ENCODE peak calls at places on chromosomes 6 and 20, in nine cellular contexts. One of them, this sample, is unnamed.

GRCh38 chr6:52547647-52548352 is 29.1 kb downstream of the TRAM2 start:
- DNase-seq in fibroblast of villous mesenchyme: peak
- DNase-seq in cardiac fibroblast: peak
- DNase-seq in Peyer's patch: peak
- DNase-seq in GM23338: no peak
- DNase-seq in RWPE1: no peak
- DNase-seq in cardiac muscle cell: no peak
- DNase-seq in H9: no peak
- DNase-seq in PC-3: peak
- DNase-seq in this sample: no peak

GRCh38 chr6:121920616-121921015 is 478.8 kb upstream of the HSF2 start:
- DNase-seq in fibroblast of villous mesenchyme: no peak
- DNase-seq in cardiac fibroblast: no peak
- DNase-seq in Peyer's patch: no peak
- DNase-seq in GM23338: peak
- DNase-seq in RWPE1: no peak
- DNase-seq in cardiac muscle cell: no peak
- DNase-seq in H9: no peak
- DNase-seq in PC-3: no peak
- DNase-seq in this sample: no peak

GRCh38 chr20:56988446-56988845 is 278.0 kb downstream of the BMP7 start:
- DNase-seq in fibroblast of villous mesenchyme: no peak
- DNase-seq in cardiac fibroblast: peak
- DNase-seq in Peyer's patch: no peak
- DNase-seq in GM23338: no peak
- DNase-seq in RWPE1: no peak
- DNase-seq in cardiac muscle cell: no peak
- DNase-seq in H9: no peak
- DNase-seq in PC-3: no peak
- DNase-seq in this sample: no peak

GRCh38 chr20:52104546-52105044 is 87.0 kb downstream of the ZFP64 start:
- DNase-seq in fibroblast of villous mesenchyme: peak
- DNase-seq in cardiac fibroblast: peak
- DNase-seq in Peyer's patch: no peak
- DNase-seq in GM23338: peak
- DNase-seq in RWPE1: peak
- DNase-seq in cardiac muscle cell: peak
- DNase-seq in H9: peak
- DNase-seq in PC-3: no peak
- DNase-seq in this sample: no peak

GRCh38 chr6:134079406-134079921 is 27.0 kb upstream of the SLC2A12 start:
- DNase-seq in fibroblast of villous mesenchyme: no peak
- DNase-seq in cardiac fibroblast: no peak
- DNase-seq in Peyer's patch: no peak
- DNase-seq in GM23338: no peak
- DNase-seq in RWPE1: no peak
- DNase-seq in cardiac muscle cell: no peak
- DNase-seq in H9: no peak
- DNase-seq in PC-3: no peak
- DNase-seq in this sample: no peak

GRCh38 chr6:107523054-107523791 is 33.3 kb downstream of the SOBP start:
- DNase-seq in fibroblast of villous mesenchyme: no peak
- DNase-seq in cardiac fibroblast: no peak
- DNase-seq in Peyer's patch: no peak
- DNase-seq in GM23338: no peak
- DNase-seq in RWPE1: no peak
- DNase-seq in cardiac muscle cell: no peak
- DNase-seq in H9: no peak
- DNase-seq in PC-3: no peak
- DNase-seq in this sample: no peak

GRCh38 chr6:56730663-56731529 is 88.2 kb upstream of the DST start:
- DNase-seq in fibroblast of villous mesenchyme: peak
- DNase-seq in cardiac fibroblast: peak
- DNase-seq in Peyer's patch: no peak
- DNase-seq in GM23338: no peak
- DNase-seq in RWPE1: peak
- DNase-seq in cardiac muscle cell: no peak
- DNase-seq in H9: no peak
- DNase-seq in PC-3: peak
- DNase-seq in this sample: no peak

GRCh38 chr6:112827793-112828192 is 480.7 kb downstream of the RFPL4B start:
- DNase-seq in fibroblast of villous mesenchyme: no peak
- DNase-seq in cardiac fibroblast: no peak
- DNase-seq in Peyer's patch: no peak
- DNase-seq in GM23338: no peak
- DNase-seq in RWPE1: no peak
- DNase-seq in cardiac muscle cell: no peak
- DNase-seq in H9: no peak
- DNase-seq in PC-3: no peak
- DNase-seq in this sample: peak

GRCh38 chr20:59835448-59836395 is 97.7 kb downstream of the SYCP2 start:
- DNase-seq in fibroblast of villous mesenchyme: peak
- DNase-seq in cardiac fibroblast: peak
- DNase-seq in Peyer's patch: peak
- DNase-seq in GM23338: peak
- DNase-seq in RWPE1: peak
- DNase-seq in cardiac muscle cell: peak
- DNase-seq in H9: peak
- DNase-seq in PC-3: peak
- DNase-seq in this sample: peak

GRCh38 chr6:36739947-36740817 is 42.6 kb downstream of the RAB44 start:
- DNase-seq in fibroblast of villous mesenchyme: no peak
- DNase-seq in cardiac fibroblast: no peak
- DNase-seq in Peyer's patch: no peak
- DNase-seq in GM23338: no peak
- DNase-seq in RWPE1: no peak
- DNase-seq in cardiac muscle cell: no peak
- DNase-seq in H9: no peak
- DNase-seq in PC-3: peak
- DNase-seq in this sample: no peak

GRCh38 chr6:37033819-37034790 is 28.6 kb downstream of the FGD2 start:
- DNase-seq in fibroblast of villous mesenchyme: no peak
- DNase-seq in cardiac fibroblast: no peak
- DNase-seq in Peyer's patch: no peak
- DNase-seq in GM23338: no peak
- DNase-seq in RWPE1: no peak
- DNase-seq in cardiac muscle cell: no peak
- DNase-seq in H9: no peak
- DNase-seq in PC-3: no peak
- DNase-seq in this sample: no peak

GRCh38 chr20:18739785-18740184 is 73.8 kb upstream of the SCP2D1 start:
- DNase-seq in fibroblast of villous mesenchyme: peak
- DNase-seq in cardiac fibroblast: peak
- DNase-seq in Peyer's patch: no peak
- DNase-seq in GM23338: peak
- DNase-seq in RWPE1: no peak
- DNase-seq in cardiac muscle cell: peak
- DNase-seq in H9: no peak
- DNase-seq in PC-3: no peak
- DNase-seq in this sample: no peak

GRCh38 chr20:62858059-62858458 is 3.6 kb downstream of the TCFL5 start:
- DNase-seq in fibroblast of villous mesenchyme: no peak
- DNase-seq in cardiac fibroblast: no peak
- DNase-seq in Peyer's patch: no peak
- DNase-seq in GM23338: no peak
- DNase-seq in RWPE1: no peak
- DNase-seq in cardiac muscle cell: no peak
- DNase-seq in H9: no peak
- DNase-seq in PC-3: no peak
- DNase-seq in this sample: no peak

GRCh38 chr20:62860924-62861691 is 514 bp downstream of the TCFL5 start:
- DNase-seq in fibroblast of villous mesenchyme: peak
- DNase-seq in cardiac fibroblast: no peak
- DNase-seq in Peyer's patch: no peak
- DNase-seq in GM23338: peak
- DNase-seq in RWPE1: peak
- DNase-seq in cardiac muscle cell: peak
- DNase-seq in H9: peak
- DNase-seq in PC-3: no peak
- DNase-seq in this sample: no peak

GRCh38 chr20:62859721-62860120 is 1.9 kb downstream of the TCFL5 start:
- DNase-seq in fibroblast of villous mesenchyme: no peak
- DNase-seq in cardiac fibroblast: no peak
- DNase-seq in Peyer's patch: no peak
- DNase-seq in GM23338: no peak
- DNase-seq in RWPE1: no peak
- DNase-seq in cardiac muscle cell: no peak
- DNase-seq in H9: no peak
- DNase-seq in PC-3: no peak
- DNase-seq in this sample: no peak

GRCh38 chr20:62861732-62862336 is at the start of gene TCFL5:
- DNase-seq in fibroblast of villous mesenchyme: peak
- DNase-seq in cardiac fibroblast: peak
- DNase-seq in Peyer's patch: peak
- DNase-seq in GM23338: peak
- DNase-seq in RWPE1: peak
- DNase-seq in cardiac muscle cell: peak
- DNase-seq in H9: peak
- DNase-seq in PC-3: peak
- DNase-seq in this sample: peak

GRCh38 chr20:62860391-62860923 is 1.2 kb downstream of the TCFL5 start:
- DNase-seq in fibroblast of villous mesenchyme: peak
- DNase-seq in cardiac fibroblast: peak
- DNase-seq in Peyer's patch: no peak
- DNase-seq in GM23338: peak
- DNase-seq in RWPE1: no peak
- DNase-seq in cardiac muscle cell: no peak
- DNase-seq in H9: no peak
- DNase-seq in PC-3: peak
- DNase-seq in this sample: no peak
- TF ChIP-seq CTCF in fibroblast of villous mesenchyme: peak
- TF ChIP-seq CTCF in cardiac fibroblast: no peak
- TF ChIP-seq CTCF in Peyer's patch: no peak
- TF ChIP-seq CTCF in GM23338: no peak
- TF ChIP-seq CTCF in RWPE1: no peak
- TF ChIP-seq CTCF in cardiac muscle cell: peak
- TF ChIP-seq CTCF in H9: no peak
- TF ChIP-seq CTCF in PC-3: peak
- TF ChIP-seq CTCF in this sample: no peak

DNA sequence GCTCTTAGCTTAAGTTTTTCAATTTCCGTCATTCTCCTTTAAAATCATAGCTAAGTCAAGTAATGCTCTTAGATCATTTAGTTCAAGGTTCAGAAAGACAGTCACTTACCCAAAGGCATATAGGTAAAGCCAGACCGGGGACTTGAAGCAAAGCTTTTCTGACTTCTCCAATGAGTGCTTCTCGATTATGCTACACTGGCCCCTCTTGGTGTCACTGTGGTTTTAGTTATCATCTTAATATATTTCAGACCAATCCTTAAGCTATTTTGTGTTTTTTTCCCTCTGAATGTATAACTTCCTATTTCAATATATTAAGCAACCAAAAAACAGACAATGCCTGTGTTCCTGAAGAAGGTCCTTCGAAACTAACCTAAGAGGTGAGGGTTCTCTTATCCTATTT is 3.8 kb downstream of the PRDM1 start:
- DNase-seq in fibroblast of villous mesenchyme: peak
- DNase-seq in cardiac fibroblast: peak
- DNase-seq in Peyer's patch: no peak
- DNase-seq in GM23338: no peak
- DNase-seq in RWPE1: no peak
- DNase-seq in cardiac muscle cell: no peak
- DNase-seq in H9: no peak
- DNase-seq in PC-3: peak
- DNase-seq in this sample: no peak
- TF ChIP-seq CTCF in fibroblast of villous mesenchyme: no peak
- TF ChIP-seq CTCF in cardiac fibroblast: no peak
- TF ChIP-seq CTCF in Peyer's patch: no peak
- TF ChIP-seq CTCF in GM23338: peak
- TF ChIP-seq CTCF in RWPE1: no peak
- TF ChIP-seq CTCF in cardiac muscle cell: no peak
- TF ChIP-seq CTCF in H9: peak
- TF ChIP-seq CTCF in PC-3: peak
- TF ChIP-seq CTCF in this sample: peak

GRCh38 chr20:5119435-5120188 is at the start of gene PCNA:
- DNase-seq in fibroblast of villous mesenchyme: peak
- DNase-seq in cardiac fibroblast: peak
- DNase-seq in Peyer's patch: peak
- DNase-seq in GM23338: peak
- DNase-seq in RWPE1: peak
- DNase-seq in cardiac muscle cell: peak
- DNase-seq in H9: peak
- DNase-seq in PC-3: peak
- DNase-seq in this sample: peak
- TF ChIP-seq CTCF in fibroblast of villous mesenchyme: no peak
- TF ChIP-seq CTCF in cardiac fibroblast: no peak
- TF ChIP-seq CTCF in Peyer's patch: no peak
- TF ChIP-seq CTCF in GM23338: no peak
- TF ChIP-seq CTCF in RWPE1: no peak
- TF ChIP-seq CTCF in cardiac muscle cell: no peak
- TF ChIP-seq CTCF in H9: no peak
- TF ChIP-seq CTCF in PC-3: no peak
- TF ChIP-seq CTCF in this sample: no peak

GRCh38 chr6:132165677-132166076 is 214.5 kb upstream of the CCN2 start:
- DNase-seq in fibroblast of villous mesenchyme: no peak
- DNase-seq in cardiac fibroblast: no peak
- DNase-seq in Peyer's patch: no peak
- DNase-seq in GM23338: no peak
- DNase-seq in RWPE1: no peak
- DNase-seq in cardiac muscle cell: no peak
- DNase-seq in H9: no peak
- DNase-seq in PC-3: no peak
- DNase-seq in this sample: no peak
- TF ChIP-seq CTCF in fibroblast of villous mesenchyme: no peak
- TF ChIP-seq CTCF in cardiac fibroblast: no peak
- TF ChIP-seq CTCF in Peyer's patch: no peak
- TF ChIP-seq CTCF in GM23338: no peak
- TF ChIP-seq CTCF in RWPE1: no peak
- TF ChIP-seq CTCF in cardiac muscle cell: no peak
- TF ChIP-seq CTCF in H9: no peak
- TF ChIP-seq CTCF in PC-3: no peak
- TF ChIP-seq CTCF in this sample: no peak

DNA sequence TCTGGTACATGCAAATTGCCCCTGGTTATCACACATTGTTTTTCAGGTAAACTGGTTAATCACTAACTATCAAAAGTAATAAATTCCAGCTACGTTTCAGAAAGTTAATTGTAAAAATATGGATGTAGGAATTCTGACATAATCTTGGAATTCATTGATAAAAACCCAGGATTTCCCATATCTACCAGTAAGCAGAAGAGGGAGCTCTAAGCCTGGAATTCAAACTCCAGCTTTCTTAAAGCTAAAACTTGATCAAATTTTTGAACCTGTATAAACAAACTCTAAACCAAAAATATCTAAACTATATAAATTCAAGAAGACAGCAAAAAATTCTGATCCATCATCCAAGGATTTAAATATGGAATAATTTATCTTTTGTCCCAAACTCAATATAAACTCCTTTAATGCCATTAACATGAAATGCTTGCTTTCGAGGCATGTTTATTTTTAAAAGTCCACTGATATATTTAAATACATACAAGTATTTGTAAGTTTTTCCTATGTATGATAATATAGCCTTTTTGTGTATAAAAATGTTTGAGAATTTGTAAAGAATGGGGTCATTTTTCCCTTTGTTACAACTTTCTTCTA is 91.5 kb upstream of the RNF217 start:
- DNase-seq in fibroblast of villous mesenchyme: peak
- DNase-seq in cardiac fibroblast: peak
- DNase-seq in Peyer's patch: no peak
- DNase-seq in GM23338: peak
- DNase-seq in RWPE1: peak
- DNase-seq in cardiac muscle cell: peak
- DNase-seq in H9: no peak
- DNase-seq in PC-3: peak
- DNase-seq in this sample: no peak
- TF ChIP-seq CTCF in fibroblast of villous mesenchyme: peak
- TF ChIP-seq CTCF in cardiac fibroblast: peak
- TF ChIP-seq CTCF in Peyer's patch: no peak
- TF ChIP-seq CTCF in GM23338: peak
- TF ChIP-seq CTCF in RWPE1: peak
- TF ChIP-seq CTCF in cardiac muscle cell: peak
- TF ChIP-seq CTCF in H9: peak
- TF ChIP-seq CTCF in PC-3: peak
- TF ChIP-seq CTCF in this sample: no peak

This sample was measured in GM10248.